ENCODE peak calls at places on chromosome 19, in eight cellular contexts. One of them, this sample, is unnamed.
A peak's percentile ranks its signal among the peaks of the same experiment; 100 is the strongest.

GRCh38 chr19:43501661-43502418 is 2.7 kb downstream of the PHLDB3 start:
- DNase-seq in fibroblast of lung: no peak
- DNase-seq in thoracic aorta: no peak
- DNase-seq in adipocyte: no peak
- DNase-seq in Caco-2: no peak
- DNase-seq in kidney epithelial cell: no peak
- DNase-seq in fibroblast of villous mesenchyme: no peak
- DNase-seq in transverse colon: no peak
- DNase-seq in this sample: no peak

GRCh38 chr19:33524024-33524664 is 2.6 kb upstream of the PEPD start:
- DNase-seq in fibroblast of lung: peak; percentile 21
- DNase-seq in thoracic aorta: no peak
- DNase-seq in adipocyte: no peak
- DNase-seq in Caco-2: no peak
- DNase-seq in kidney epithelial cell: no peak
- DNase-seq in fibroblast of villous mesenchyme: peak; percentile 6
- DNase-seq in transverse colon: peak; percentile 19
- DNase-seq in this sample: no peak

GRCh38 chr19:29194658-29195057 is 18.3 kb downstream of the UQCRFS1 start:
- DNase-seq in fibroblast of lung: no peak
- DNase-seq in thoracic aorta: no peak
- DNase-seq in adipocyte: no peak
- DNase-seq in Caco-2: no peak
- DNase-seq in kidney epithelial cell: no peak
- DNase-seq in fibroblast of villous mesenchyme: no peak
- DNase-seq in transverse colon: no peak
- DNase-seq in this sample: no peak

GRCh38 chr19:42189133-42189532 is 28.3 kb downstream of the DEDD2 start:
- DNase-seq in fibroblast of lung: no peak
- DNase-seq in thoracic aorta: no peak
- DNase-seq in adipocyte: no peak
- DNase-seq in Caco-2: no peak
- DNase-seq in kidney epithelial cell: no peak
- DNase-seq in fibroblast of villous mesenchyme: no peak
- DNase-seq in transverse colon: no peak
- DNase-seq in this sample: no peak

GRCh38 chr19:19420570-19421301 is 15.3 kb downstream of the GATAD2A start:
- DNase-seq in fibroblast of lung: no peak
- DNase-seq in thoracic aorta: no peak
- DNase-seq in adipocyte: no peak
- DNase-seq in Caco-2: no peak
- DNase-seq in kidney epithelial cell: no peak
- DNase-seq in fibroblast of villous mesenchyme: no peak
- DNase-seq in transverse colon: no peak
- DNase-seq in this sample: no peak

GRCh38 chr19:13001502-13002388 is 6.5 kb downstream of the NFIX start:
- DNase-seq in fibroblast of lung: peak; percentile 77
- DNase-seq in thoracic aorta: peak; percentile 43
- DNase-seq in adipocyte: no peak
- DNase-seq in Caco-2: no peak
- DNase-seq in kidney epithelial cell: no peak
- DNase-seq in fibroblast of villous mesenchyme: no peak
- DNase-seq in transverse colon: peak; percentile 52
- DNase-seq in this sample: no peak

GRCh38 chr19:10286803-10287737 is at the start of gene ICAM4:
- DNase-seq in fibroblast of lung: peak; percentile 83
- DNase-seq in thoracic aorta: no peak
- DNase-seq in adipocyte: peak; percentile 18
- DNase-seq in Caco-2: peak; percentile 75
- DNase-seq in kidney epithelial cell: no peak
- DNase-seq in fibroblast of villous mesenchyme: peak; percentile 66
- DNase-seq in transverse colon: peak; percentile 48
- DNase-seq in this sample: no peak

GRCh38 chr19:38617764-38618589 is at the start of gene MAP4K1:
- DNase-seq in fibroblast of lung: no peak
- DNase-seq in thoracic aorta: no peak
- DNase-seq in adipocyte: no peak
- DNase-seq in Caco-2: no peak
- DNase-seq in kidney epithelial cell: no peak
- DNase-seq in fibroblast of villous mesenchyme: peak; percentile 3
- DNase-seq in transverse colon: peak; percentile 78
- DNase-seq in this sample: no peak

GRCh38 chr19:45187421-45188100 is 9.0 kb downstream of the BLOC1S3 start:
- DNase-seq in fibroblast of lung: no peak
- DNase-seq in thoracic aorta: no peak
- DNase-seq in adipocyte: peak; percentile 25
- DNase-seq in Caco-2: peak; percentile 43
- DNase-seq in kidney epithelial cell: no peak
- DNase-seq in fibroblast of villous mesenchyme: no peak
- DNase-seq in transverse colon: no peak
- DNase-seq in this sample: no peak

GRCh38 chr19:41940443-41941409 is 12.5 kb upstream of the ERFL start:
- DNase-seq in fibroblast of lung: no peak
- DNase-seq in thoracic aorta: no peak
- DNase-seq in adipocyte: peak; percentile 61
- DNase-seq in Caco-2: no peak
- DNase-seq in kidney epithelial cell: no peak
- DNase-seq in fibroblast of villous mesenchyme: peak; percentile 11
- DNase-seq in transverse colon: no peak
- DNase-seq in this sample: no peak

GRCh38 chr19:44180968-44181367 is 16.1 kb downstream of the ZNF226 start:
- DNase-seq in fibroblast of lung: no peak
- DNase-seq in thoracic aorta: no peak
- DNase-seq in adipocyte: no peak
- DNase-seq in Caco-2: no peak
- DNase-seq in kidney epithelial cell: no peak
- DNase-seq in fibroblast of villous mesenchyme: no peak
- DNase-seq in transverse colon: no peak
- DNase-seq in this sample: no peak

GRCh38 chr19:15291666-15292065 is 40.7 kb downstream of the BRD4 start:
- DNase-seq in fibroblast of lung: no peak
- DNase-seq in thoracic aorta: no peak
- DNase-seq in adipocyte: no peak
- DNase-seq in Caco-2: no peak
- DNase-seq in kidney epithelial cell: no peak
- DNase-seq in fibroblast of villous mesenchyme: peak; percentile 77
- DNase-seq in transverse colon: no peak
- DNase-seq in this sample: no peak

GRCh38 chr19:31592456-31592855 is 243.2 kb upstream of the TSHZ3 start:
- DNase-seq in fibroblast of lung: no peak
- DNase-seq in thoracic aorta: no peak
- DNase-seq in adipocyte: no peak
- DNase-seq in Caco-2: no peak
- DNase-seq in kidney epithelial cell: no peak
- DNase-seq in fibroblast of villous mesenchyme: no peak
- DNase-seq in transverse colon: no peak
- DNase-seq in this sample: no peak

GRCh38 chr19:55095260-55096060 is 19.8 kb downstream of the EPS8L1 start:
- DNase-seq in fibroblast of lung: no peak
- DNase-seq in thoracic aorta: no peak
- DNase-seq in adipocyte: no peak
- DNase-seq in Caco-2: no peak
- DNase-seq in kidney epithelial cell: no peak
- DNase-seq in fibroblast of villous mesenchyme: no peak
- DNase-seq in transverse colon: no peak
- DNase-seq in this sample: no peak

GRCh38 chr19:40466219-40467006 is at the start of gene SPTBN4:
- DNase-seq in fibroblast of lung: no peak
- DNase-seq in thoracic aorta: no peak
- DNase-seq in adipocyte: no peak
- DNase-seq in Caco-2: no peak
- DNase-seq in kidney epithelial cell: no peak
- DNase-seq in fibroblast of villous mesenchyme: no peak
- DNase-seq in transverse colon: peak; percentile 30
- DNase-seq in this sample: no peak

GRCh38 chr19:51514866-51515481 is 13.4 kb upstream of the SIGLEC12 start:
- DNase-seq in fibroblast of lung: peak; percentile 60
- DNase-seq in thoracic aorta: no peak
- DNase-seq in adipocyte: peak; percentile 76
- DNase-seq in Caco-2: peak; percentile 71
- DNase-seq in kidney epithelial cell: no peak
- DNase-seq in fibroblast of villous mesenchyme: peak; percentile 53
- DNase-seq in transverse colon: no peak
- DNase-seq in this sample: peak; percentile 3

GRCh38 chr19:54030895-54031586 is 32.7 kb downstream of the VSTM1 start:
- DNase-seq in fibroblast of lung: peak; percentile 30
- DNase-seq in thoracic aorta: no peak
- DNase-seq in adipocyte: peak; percentile 48
- DNase-seq in Caco-2: peak; percentile 33
- DNase-seq in kidney epithelial cell: no peak
- DNase-seq in fibroblast of villous mesenchyme: peak; percentile 49
- DNase-seq in transverse colon: no peak
- DNase-seq in this sample: no peak

GRCh38 chr19:30319876-30320275 is 52.3 kb upstream of the ZNF536 start:
- DNase-seq in fibroblast of lung: no peak
- DNase-seq in thoracic aorta: no peak
- DNase-seq in adipocyte: no peak
- DNase-seq in Caco-2: no peak
- DNase-seq in kidney epithelial cell: no peak
- DNase-seq in fibroblast of villous mesenchyme: no peak
- DNase-seq in transverse colon: no peak
- DNase-seq in this sample: no peak

DNA sequence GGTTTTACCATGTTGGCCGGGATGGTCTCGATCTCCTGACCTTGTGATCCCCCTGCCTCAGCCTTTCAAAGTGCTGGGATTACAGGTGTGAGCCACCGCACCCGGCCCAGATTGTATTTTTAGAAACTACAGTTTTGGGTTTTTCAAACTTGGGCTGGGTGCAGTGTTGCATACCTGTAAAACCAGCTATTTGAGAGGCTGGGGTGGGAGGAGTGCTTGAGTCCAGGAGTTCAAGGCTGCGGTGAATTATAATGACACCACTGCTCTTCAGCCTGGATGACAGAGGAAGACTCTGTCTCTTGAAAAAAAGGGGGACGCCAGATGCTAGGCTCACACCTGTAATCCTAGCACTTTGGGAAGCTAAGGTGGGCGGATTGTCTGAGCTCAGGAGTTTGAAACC is 4.2 kb downstream of the CHAF1A start:
- DNase-seq in fibroblast of lung: no peak
- DNase-seq in thoracic aorta: no peak
- DNase-seq in adipocyte: no peak
- DNase-seq in Caco-2: no peak
- DNase-seq in kidney epithelial cell: no peak
- DNase-seq in fibroblast of villous mesenchyme: no peak
- DNase-seq in transverse colon: no peak
- DNase-seq in this sample: no peak
- H3K4me3 ChIP-seq in fibroblast of lung: no peak overlapping the region
- H3K4me3 ChIP-seq in thoracic aorta: no peak overlapping the region
- H3K4me3 ChIP-seq in adipocyte: no peak overlapping the region
- H3K4me3 ChIP-seq in Caco-2: no peak overlapping the region
- H3K4me3 ChIP-seq in kidney epithelial cell: no peak overlapping the region
- H3K4me3 ChIP-seq in fibroblast of villous mesenchyme: no peak overlapping the region
- H3K4me3 ChIP-seq in transverse colon: no peak overlapping the region
- H3K4me3 ChIP-seq in this sample: no peak overlapping the region

DNA sequence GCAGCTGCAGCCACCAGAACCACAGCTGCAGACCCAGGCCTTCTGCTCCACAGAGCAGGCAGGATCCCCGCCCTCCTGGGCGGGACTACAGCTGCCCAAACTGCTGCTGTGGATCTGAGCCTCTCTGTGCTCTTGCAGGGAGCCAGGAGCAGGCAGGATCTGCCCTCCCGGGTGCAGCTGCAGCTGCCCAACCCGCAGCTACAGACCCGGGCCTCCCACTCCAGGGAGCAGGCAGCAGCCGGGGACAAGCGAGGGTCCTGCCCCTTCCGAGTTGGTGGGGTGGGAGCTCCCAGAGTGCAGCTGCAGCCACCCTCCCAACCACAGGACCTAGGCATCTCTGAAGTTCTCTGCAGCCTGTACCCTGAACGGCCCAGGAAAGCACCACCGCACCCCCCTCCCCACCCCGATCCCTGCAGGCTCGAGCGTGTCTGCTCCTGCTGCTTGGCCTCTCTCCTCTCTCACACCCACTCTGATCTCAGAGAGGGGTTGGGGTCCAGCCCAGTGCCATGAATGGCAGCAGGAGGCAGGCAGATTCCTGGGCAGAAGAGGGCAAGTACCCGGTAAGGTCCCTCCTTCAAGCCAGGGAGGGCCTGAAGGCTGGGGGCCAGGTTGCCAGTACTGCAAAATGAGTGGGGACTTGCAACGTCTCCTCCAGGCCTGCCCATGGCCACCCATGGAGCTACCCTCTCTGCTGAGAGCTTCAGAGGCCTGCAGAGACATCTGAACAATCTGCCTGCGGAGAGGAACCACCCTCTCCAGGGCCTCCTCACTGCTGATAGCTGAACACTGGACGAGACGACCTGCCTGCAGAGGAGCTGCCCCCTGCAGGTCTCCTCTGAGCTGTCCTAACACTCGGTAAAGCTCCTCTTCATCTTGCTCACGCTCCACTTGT is 16.4 kb upstream of the EMP3 start:
- DNase-seq in fibroblast of lung: no peak
- DNase-seq in thoracic aorta: no peak
- DNase-seq in adipocyte: no peak
- DNase-seq in Caco-2: peak; percentile 46
- DNase-seq in kidney epithelial cell: no peak
- DNase-seq in fibroblast of villous mesenchyme: peak; percentile 48
- DNase-seq in transverse colon: no peak
- DNase-seq in this sample: no peak
- H3K4me3 ChIP-seq in fibroblast of lung: no peak overlapping the region
- H3K4me3 ChIP-seq in thoracic aorta: no peak overlapping the region
- H3K4me3 ChIP-seq in adipocyte: no peak overlapping the region
- H3K4me3 ChIP-seq in Caco-2: no peak overlapping the region
- H3K4me3 ChIP-seq in kidney epithelial cell: no peak overlapping the region
- H3K4me3 ChIP-seq in fibroblast of villous mesenchyme: no peak overlapping the region
- H3K4me3 ChIP-seq in transverse colon: no peak overlapping the region
- H3K4me3 ChIP-seq in this sample: no peak overlapping the region

GRCh38 chr19:50427318-50427925 is 5.3 kb upstream of the MYBPC2 start:
- DNase-seq in fibroblast of lung: no peak
- DNase-seq in thoracic aorta: no peak
- DNase-seq in adipocyte: no peak
- DNase-seq in Caco-2: no peak
- DNase-seq in kidney epithelial cell: no peak
- DNase-seq in fibroblast of villous mesenchyme: no peak
- DNase-seq in transverse colon: no peak
- DNase-seq in this sample: no peak
- H3K4me3 ChIP-seq in fibroblast of lung: peak overlapping the region; percentile 42
- H3K4me3 ChIP-seq in thoracic aorta: peak overlapping the region; percentile 48
- H3K4me3 ChIP-seq in adipocyte: no peak overlapping the region
- H3K4me3 ChIP-seq in Caco-2: no peak overlapping the region
- H3K4me3 ChIP-seq in kidney epithelial cell: no peak overlapping the region
- H3K4me3 ChIP-seq in fibroblast of villous mesenchyme: peak overlapping the region; percentile 21
- H3K4me3 ChIP-seq in transverse colon: no peak overlapping the region
- H3K4me3 ChIP-seq in this sample: peak overlapping the region; percentile 19

DNA sequence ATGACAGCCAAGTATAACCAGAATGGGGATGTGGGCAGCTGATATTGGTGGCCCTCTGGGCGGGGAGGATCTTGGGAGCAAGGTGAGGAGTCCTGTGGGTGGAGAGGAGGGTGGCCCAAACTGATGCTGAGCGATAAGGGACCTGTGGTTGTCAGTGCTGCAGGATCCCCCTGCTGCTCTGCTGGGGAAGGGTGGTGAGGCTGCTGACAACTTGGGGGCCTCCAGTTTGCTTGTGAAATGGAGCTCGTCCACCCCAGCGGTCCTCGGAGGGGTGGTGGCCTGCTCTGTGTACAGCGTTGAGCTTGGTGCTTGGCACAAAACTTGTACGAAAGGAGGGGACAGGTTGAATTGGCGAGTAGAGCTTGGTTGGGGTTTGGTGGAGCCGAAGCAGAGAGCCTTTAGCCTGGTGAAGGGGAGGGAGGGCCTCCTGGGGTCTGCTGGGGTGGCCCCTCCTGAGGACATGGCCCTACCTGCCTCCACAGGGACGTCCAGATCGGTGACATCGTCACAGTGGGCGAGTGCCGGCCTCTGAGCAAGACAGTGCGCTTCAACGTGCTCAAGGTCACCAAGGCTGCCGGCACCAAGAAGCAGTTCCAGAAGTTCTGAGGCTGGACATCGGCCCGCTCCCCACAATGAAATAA is 2.9 kb downstream of the RPS11 start:
- DNase-seq in fibroblast of lung: no peak
- DNase-seq in thoracic aorta: no peak
- DNase-seq in adipocyte: no peak
- DNase-seq in Caco-2: no peak
- DNase-seq in kidney epithelial cell: no peak
- DNase-seq in fibroblast of villous mesenchyme: no peak
- DNase-seq in transverse colon: no peak
- DNase-seq in this sample: no peak
- H3K4me3 ChIP-seq in fibroblast of lung: no peak overlapping the region
- H3K4me3 ChIP-seq in thoracic aorta: peak overlapping the region; percentile 20
- H3K4me3 ChIP-seq in adipocyte: peak overlapping the region; percentile 39
- H3K4me3 ChIP-seq in Caco-2: no peak overlapping the region
- H3K4me3 ChIP-seq in kidney epithelial cell: no peak overlapping the region
- H3K4me3 ChIP-seq in fibroblast of villous mesenchyme: no peak overlapping the region
- H3K4me3 ChIP-seq in transverse colon: no peak overlapping the region
- H3K4me3 ChIP-seq in this sample: no peak overlapping the region